ENCODE peak calls at places on chromosomes 7 and 10, in ten cellular contexts. M, I, K, U, S, N, V, E, G and C are unnamed samples.

GRCh38 chr7:114548576-114548975 is 134.0 kb downstream of the FOXP2 start:
- DNase-seq in U (no peak), M (no peak), V (no peak), E (no peak), G (no peak), N (no peak), S (no peak), I (no peak), K (no peak), C (no peak)

GRCh38 chr10:100374137-100374655 is 27.2 kb downstream of the SCD start:
- DNase-seq in K (no peak), G (no peak), I (no peak), M (no peak), E (no peak), S (no peak), V (no peak), U (no peak), N (peak), C (no peak)

GRCh38 chr10:6296456-6297214 is 93.9 kb downstream of the PFKFB3 start:
- DNase-seq in K (no peak), G (no peak), S (no peak), E (no peak), U (no peak), N (no peak), V (no peak), I (no peak), M (no peak), C (no peak)

GRCh38 chr10:12766222-12766621 is 235.3 kb downstream of the CCDC3 start:
- DNase-seq in V (no peak), G (no peak), U (no peak), I (no peak), M (no peak), N (no peak), E (no peak), K (no peak), S (no peak), C (no peak)

GRCh38 chr10:26528048-26528447 is 89.9 kb downstream of the APBB1IP start:
- DNase-seq in S (no peak), I (no peak), G (no peak), E (no peak), K (no peak), V (no peak), N (no peak), U (no peak), M (no peak), C (no peak)

GRCh38 chr10:45564303-45564959 is 108.1 kb downstream of the ZFAND4 start:
- DNase-seq in U (no peak), G (no peak), N (no peak), E (no peak), V (no peak), S (no peak), I (no peak), M (no peak), K (no peak), C (no peak)

GRCh38 chr7:149427096-149427680 is 33.7 kb downstream of the ZNF777 start:
- DNase-seq in V (no peak), S (no peak), G (no peak), U (no peak), M (no peak), K (no peak), I (no peak), E (no peak), N (no peak), C (no peak)

GRCh38 chr10:130363051-130363450 is 226.9 kb downstream of the GLRX3 start:
- DNase-seq in N (no peak), U (no peak), K (no peak), M (no peak), V (no peak), E (no peak), I (no peak), S (no peak), G (no peak), C (no peak)

GRCh38 chr10:46020871-46021553 is 9.4 kb downstream of the NCOA4 start:
- DNase-seq in E (no peak), I (no peak), G (no peak), K (no peak), V (no peak), M (no peak), U (no peak), S (peak), N (no peak), C (no peak)

GRCh38 chr10:95242581-95243317 is 48.1 kb downstream of the PDLIM1 start:
- DNase-seq in N (peak), M (peak), U (no peak), I (no peak), V (no peak), S (no peak), K (no peak), G (no peak), E (peak), C (peak)

GRCh38 chr10:43706166-43706565 is 57.5 kb upstream of the ZNF32 start:
- DNase-seq in V (no peak), U (peak), K (no peak), M (no peak), G (no peak), E (no peak), I (no peak), N (no peak), S (no peak), C (no peak)

GRCh38 chr10:35768011-35768410 is 125.9 kb upstream of the FZD8 start:
- DNase-seq in M (no peak), S (no peak), K (no peak), G (no peak), V (no peak), I (no peak), U (no peak), N (no peak), E (no peak), C (no peak)

GRCh38 chr7:36159618-36160017 is 6.6 kb downstream of the EEPD1 start:
- DNase-seq in S (no peak), K (no peak), G (no peak), M (no peak), U (no peak), I (no peak), N (no peak), E (no peak), V (no peak), C (no peak)

DNA sequence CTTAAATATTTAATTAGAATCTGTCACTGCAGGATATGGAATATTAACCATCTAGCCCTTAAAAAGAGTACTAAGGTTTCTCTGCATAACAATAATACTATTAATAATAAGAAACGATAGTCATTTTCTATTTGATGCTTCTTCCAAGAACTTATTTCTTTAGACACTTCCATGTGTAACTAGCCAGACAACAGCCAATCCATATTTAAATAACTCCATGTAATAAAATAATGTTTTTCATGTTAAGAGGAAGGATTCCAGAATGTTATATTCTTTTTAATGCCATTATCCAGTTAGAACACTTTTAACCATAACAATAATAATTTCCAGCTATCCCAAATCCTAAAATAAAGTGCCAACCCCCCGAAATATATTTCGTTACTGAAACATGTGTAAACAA is 170.1 kb upstream of the WNT16 start:
- DNase-seq in U (no peak), S (no peak), N (no peak), M (no peak), I (no peak), K (no peak), V (no peak), G (no peak), E (no peak), C (no peak)
- TF ChIP-seq CTCF in U (no peak), S (no peak), N (no peak), M (no peak), I (no peak), K (no peak), V (no peak), G (no peak), E (no peak), C (no peak)

DNA sequence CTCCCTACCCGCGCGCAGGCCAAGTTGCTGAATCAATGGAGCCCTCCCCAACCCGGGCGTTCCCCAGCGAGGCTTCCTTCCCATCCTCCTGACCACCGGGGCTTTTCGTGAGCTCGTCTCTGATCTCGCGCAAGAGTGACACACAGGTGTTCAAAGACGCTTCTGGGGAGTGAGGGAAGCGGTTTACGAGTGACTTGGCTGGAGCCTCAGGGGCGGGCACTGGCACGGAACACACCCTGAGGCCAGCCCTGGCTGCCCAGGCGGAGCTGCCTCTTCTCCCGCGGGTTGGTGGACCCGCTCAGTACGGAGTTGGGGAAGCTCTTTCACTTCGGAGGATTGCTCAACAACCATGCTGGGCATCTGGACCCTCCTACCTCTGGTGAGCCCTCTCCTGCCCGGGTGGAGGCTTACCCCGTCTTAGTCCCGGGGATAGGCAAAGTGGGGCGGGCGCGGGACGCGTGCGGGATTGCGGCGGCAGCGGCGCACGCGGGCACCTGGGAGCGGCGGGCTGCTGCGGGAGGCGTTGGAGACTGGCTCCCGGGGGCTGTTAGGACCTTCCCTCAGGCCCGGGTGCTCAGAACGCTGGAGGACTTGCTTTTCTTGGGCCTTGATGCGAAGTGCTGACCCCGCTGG is at the start of gene FAS:
- DNase-seq in S (peak), E (peak), M (peak), V (peak), G (peak), I (peak), K (peak), N (peak), U (peak), C (peak)
- TF ChIP-seq CTCF in S (no peak), E (no peak), M (no peak), V (no peak), G (no peak), I (no peak), K (no peak), N (no peak), U (no peak), C (no peak)

DNA sequence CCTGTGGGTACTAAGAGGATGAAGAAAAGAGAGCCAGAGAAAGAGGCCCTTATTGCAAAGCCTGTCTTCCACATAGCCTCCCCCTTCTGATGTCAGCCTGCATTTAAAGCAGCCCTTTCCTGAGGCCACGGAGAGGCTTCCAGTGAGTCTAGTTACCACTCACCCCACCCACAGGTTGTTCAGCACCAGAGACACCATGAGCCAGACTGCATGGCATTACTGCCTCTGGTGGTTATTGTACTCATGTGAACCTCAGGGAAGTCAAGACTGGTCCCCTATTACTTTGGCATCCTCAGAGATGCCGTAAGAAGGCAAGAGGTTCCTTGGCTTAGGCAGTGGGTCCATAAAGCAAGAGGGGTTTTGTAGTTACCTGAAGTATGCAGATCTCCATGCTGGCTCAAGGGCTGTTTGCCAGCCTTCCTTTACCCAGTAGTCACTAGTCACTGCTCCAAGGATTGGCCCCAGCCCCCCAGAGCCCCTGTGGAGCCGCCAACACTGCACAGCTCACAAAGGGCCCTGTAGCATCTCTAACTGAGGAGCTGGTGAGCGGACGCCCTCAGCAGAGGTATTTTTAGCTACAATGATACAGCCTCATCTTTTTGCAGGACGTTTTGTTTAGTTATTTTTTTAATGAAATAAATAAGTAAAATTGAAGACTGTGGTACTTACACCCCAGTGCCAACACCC is 20.7 kb downstream of the LRRC4 start:
- DNase-seq in E (no peak), U (no peak), S (no peak), G (no peak), N (peak), K (no peak), V (no peak), M (no peak), I (no peak), C (no peak)
- TF ChIP-seq CTCF in E (peak), U (no peak), S (no peak), G (no peak), N (peak), K (no peak), V (no peak), M (peak), I (no peak), C (peak)

DNA sequence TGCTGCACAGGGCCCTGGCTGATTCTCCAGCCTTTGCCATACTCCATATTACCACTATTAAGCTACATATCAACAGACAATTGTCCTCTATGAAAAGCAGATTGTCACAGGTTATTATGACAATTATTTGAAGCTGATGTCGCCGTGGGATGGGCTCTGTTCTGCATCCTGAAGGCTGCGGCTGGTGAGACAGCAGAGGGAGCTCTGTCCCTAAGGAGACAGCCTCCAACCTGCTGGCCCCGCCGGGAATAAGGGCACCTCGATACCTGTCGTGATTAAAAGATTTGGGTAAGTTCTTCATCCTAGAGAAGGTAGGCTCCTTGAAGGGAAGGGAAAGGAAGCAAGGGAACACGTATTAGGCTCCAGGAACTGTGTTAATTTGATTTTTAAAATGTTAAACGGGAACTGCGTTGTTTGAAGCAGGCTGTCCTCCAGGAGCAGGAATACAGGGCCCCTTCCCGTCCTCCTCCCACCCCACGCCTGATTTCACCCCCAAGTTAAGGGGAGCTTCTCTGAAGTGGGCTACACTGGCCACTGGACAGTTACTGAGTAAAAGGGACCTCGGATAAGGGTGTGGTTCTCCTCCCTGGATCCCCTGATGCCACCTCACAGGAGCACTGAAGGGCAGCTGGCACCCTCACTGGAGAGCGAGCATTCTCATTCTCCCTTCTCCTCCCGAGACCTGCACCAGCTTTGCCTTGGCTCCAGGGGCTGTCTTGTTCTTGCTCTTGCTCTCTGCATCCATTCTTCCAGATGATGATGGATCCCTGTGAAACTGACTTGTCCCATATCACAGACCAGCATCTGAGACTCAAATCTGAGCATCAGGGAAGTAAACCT is 11.8 kb upstream of the TIAL1 start:
- DNase-seq in G (peak), N (peak), S (peak), K (peak), U (peak), M (peak), I (no peak), V (peak), E (peak), C (peak)
- TF ChIP-seq CTCF in G (peak), N (peak), S (peak), K (peak), U (peak), M (peak), I (no peak), V (peak), E (peak), C (peak)

GRCh38 chr10:113441220-113441619 is 111.6 kb upstream of the HABP2 start:
- DNase-seq in V (no peak), G (no peak), E (no peak), I (no peak), S (no peak), K (no peak), N (no peak), M (no peak), U (no peak), C (no peak)
- TF ChIP-seq CTCF in V (no peak), G (peak), E (no peak), I (no peak), S (no peak), K (no peak), N (no peak), M (no peak), U (no peak), C (no peak)

GRCh38 chr7:1569833-1570632 is at the start of gene PSMG3:
- DNase-seq in V (peak), U (peak), M (peak), S (peak), N (peak), I (peak), K (peak), G (peak), E (peak), C (peak)
- TF ChIP-seq CTCF in V (no peak), U (no peak), M (peak), S (no peak), N (peak), I (no peak), K (no peak), G (peak), E (peak), C (peak)

GRCh38 chr10:13776861-13777301 is 190.1 kb downstream of the PRPF18 start:
- DNase-seq in U (no peak), S (peak), K (no peak), I (no peak), E (peak), V (no peak), N (no peak), M (no peak), G (no peak), C (no peak)
- TF ChIP-seq CTCF in U (no peak), S (no peak), K (no peak), I (no peak), E (no peak), V (no peak), N (no peak), M (no peak), G (no peak), C (no peak)

GRCh38 chr10:20624642-20625041 is 272.5 kb downstream of the NEBL start:
- DNase-seq in K (no peak), E (no peak), N (no peak), M (no peak), G (peak), S (peak), V (no peak), I (no peak), U (no peak), C (no peak)

GRCh38 chr10:20622522-20623270 is 274.4 kb downstream of the NEBL start:
- DNase-seq in K (no peak), E (peak), I (no peak), N (no peak), G (no peak), V (no peak), M (no peak), S (peak), U (no peak), C (no peak)

GRCh38 chr10:20625868-20626267 is 271.2 kb downstream of the NEBL start:
- DNase-seq in N (no peak), S (no peak), K (no peak), E (no peak), M (no peak), G (no peak), U (no peak), V (no peak), I (no peak), C (no peak)

GRCh38 chr10:20627085-20627484 is 270.0 kb downstream of the NEBL start:
- DNase-seq in E (no peak), V (no peak), M (no peak), U (no peak), K (no peak), S (no peak), N (no peak), G (no peak), I (no peak), C (no peak)

DNA sequence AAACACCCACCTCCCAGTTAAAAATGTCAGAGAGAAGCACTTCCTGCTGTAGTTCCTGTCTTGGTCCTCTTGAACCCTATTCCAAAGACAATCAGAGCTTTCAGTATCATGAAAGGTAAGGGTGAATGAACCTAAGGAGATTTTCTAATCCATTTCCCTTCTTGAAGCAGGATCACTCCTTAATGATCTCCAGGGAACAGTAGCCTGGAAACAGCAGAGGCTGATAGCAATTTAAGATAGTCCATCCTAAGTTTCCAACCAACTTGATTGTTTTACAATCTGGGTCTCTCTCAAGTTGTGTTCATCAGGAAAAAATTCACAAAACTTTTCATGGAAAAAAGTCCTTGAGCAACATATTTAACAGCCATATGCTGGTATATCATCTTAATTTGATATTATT is 273.6 kb downstream of the NEBL start:
- DNase-seq in K (no peak), M (no peak), N (no peak), U (no peak), G (no peak), E (no peak), I (no peak), S (no peak), V (no peak), C (no peak)
- TF ChIP-seq CTCF in K (no peak), M (no peak), N (no peak), U (no peak), G (no peak), E (no peak), I (no peak), S (no peak), V (no peak), C (no peak)

DNA sequence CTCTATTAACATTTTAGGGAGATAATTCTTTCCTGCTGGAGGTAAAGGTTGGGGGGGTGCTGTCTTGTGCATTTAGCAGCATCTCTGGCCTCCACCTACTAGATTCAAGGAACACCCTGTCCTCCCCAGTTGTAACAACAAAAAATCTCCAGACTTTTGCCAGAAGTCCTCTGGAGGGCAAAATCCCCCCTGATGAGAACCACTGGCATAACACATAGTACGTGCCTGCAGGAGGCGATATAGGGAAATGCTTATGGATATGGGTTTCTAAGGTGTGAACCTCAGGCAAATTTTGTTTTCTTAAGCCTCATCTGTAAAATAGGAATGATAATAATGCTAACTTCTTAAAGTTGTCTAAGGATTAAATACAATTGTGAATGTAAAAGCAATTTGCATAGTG is 2.9 kb upstream of the OSBPL3 start:
- DNase-seq in S (no peak), G (no peak), E (peak), K (no peak), M (no peak), V (no peak), U (no peak), N (no peak), I (no peak), C (no peak)
- TF ChIP-seq CTCF in S (no peak), G (no peak), E (peak), K (no peak), M (peak), V (no peak), U (no peak), N (peak), I (no peak), C (peak)

GRCh38 chr7:6277476-6277875 is 5.1 kb upstream of the CYTH3 start:
- DNase-seq in V (no peak), S (peak), E (no peak), N (no peak), G (no peak), M (no peak), I (no peak), K (no peak), U (no peak), C (no peak)
- TF ChIP-seq CTCF in V (no peak), S (no peak), E (no peak), N (no peak), G (no peak), M (no peak), I (no peak), K (no peak), U (no peak), C (no peak)